ENCODE peak calls at places on chromosomes 13 and 19, in five cellular contexts. H, K, M, Z and W are unnamed samples.

GRCh38 chr19:11232555-11232954 is 6.9 kb upstream of the ANGPTL8 start:
- DNase-seq in H (no peak), K (no peak), M (no peak), Z (no peak), W (no peak)

GRCh38 chr19:29001006-29001921 is 211.7 kb downstream of the UQCRFS1 start:
- DNase-seq in H (no peak), K (no peak), M (no peak), Z (no peak), W (no peak)

GRCh38 chr19:5250127-5250659 is 90.4 kb downstream of the PTPRS start:
- DNase-seq in H (no peak), K (no peak), M (no peak), Z (no peak), W (no peak)

GRCh38 chr19:4744451-4745170 is 21.0 kb upstream of the DPP9 start:
- DNase-seq in H (peak; percentile 84), K (peak; percentile 94), M (no peak), Z (peak; percentile 89), W (peak; percentile 90)

GRCh38 chr19:11697284-11697855 is 41.4 kb downstream of the ZNF823 start:
- DNase-seq in H (no peak), K (no peak), M (no peak), Z (no peak), W (no peak)

GRCh38 chr13:107964356-107964755 is 251.0 kb downstream of the LIG4 start:
- DNase-seq in H (no peak), K (no peak), M (no peak), Z (no peak), W (no peak)

GRCh38 chr19:43784251-43784980 is 3.6 kb upstream of the KCNN4 start:
- DNase-seq in H (peak; percentile 88), K (peak; percentile 87), M (no peak), Z (peak; percentile 77), W (peak; percentile 79)

GRCh38 chr19:49294401-49294800 is 30.6 kb downstream of the SLC6A16 start:
- DNase-seq in H (no peak), K (no peak), M (no peak), Z (no peak), W (no peak)

GRCh38 chr13:105991622-105992254 is 543.7 kb downstream of the EFNB2 start:
- DNase-seq in H (peak; percentile 100), K (peak; percentile 77), M (no peak), Z (peak; percentile 86), W (peak; percentile 100)

GRCh38 chr19:53906211-53907192 is 2.6 kb upstream of the CACNG7 start:
- DNase-seq in H (no peak), K (no peak), M (no peak), Z (no peak), W (no peak)

GRCh38 chr13:77697208-77698103 is at the start of gene SLAIN1:
- DNase-seq in H (no peak), K (peak; percentile 45), M (peak; percentile 81), Z (peak; percentile 2), W (no peak)

GRCh38 chr19:46270521-46271256 is 26.2 kb upstream of the HIF3A start:
- DNase-seq in H (no peak), K (no peak), M (no peak), Z (no peak), W (no peak)

GRCh38 chr13:92573467-92574057 is 653.0 kb upstream of the GPC6 start:
- DNase-seq in H (no peak), K (peak; percentile 33), M (no peak), Z (no peak), W (peak; percentile 21)

GRCh38 chr13:110642291-110642981 is 27.1 kb downstream of the NAXD start:
- DNase-seq in H (no peak), K (no peak), M (no peak), Z (no peak), W (no peak)

GRCh38 chr13:102993348-102993747 is 72.9 kb downstream of the SLC10A2 start:
- DNase-seq in H (no peak), K (no peak), M (no peak), Z (no peak), W (no peak)

GRCh38 chr19:5436101-5436947 is 18.9 kb upstream of the ZNRF4 start:
- DNase-seq in H (no peak), K (peak; percentile 95), M (no peak), Z (no peak), W (no peak)

GRCh38 chr19:45451181-45451849 is 16.5 kb upstream of the FOSB start:
- DNase-seq in H (peak; percentile 81), K (peak; percentile 89), M (peak; percentile 87), Z (peak; percentile 43), W (peak; percentile 85)

GRCh38 chr13:103203750-103204330 is 137.6 kb upstream of the SLC10A2 start:
- DNase-seq in H (no peak), K (no peak), M (no peak), Z (no peak), W (no peak)

GRCh38 chr13:103246581-103247200 is 180.5 kb upstream of the SLC10A2 start:
- DNase-seq in H (no peak), K (no peak), M (no peak), Z (no peak), W (peak; percentile 21)

GRCh38 chr13:95485045-95485517 is 67.4 kb upstream of the CLDN10 start:
- DNase-seq in H (peak; percentile 45), K (peak; percentile 58), M (no peak), Z (no peak), W (peak; percentile 73)

GRCh38 chr13:51222510-51223283 is 499 bp downstream of the FAM124A start:
- DNase-seq in H (no peak), K (peak; percentile 7), M (no peak), Z (no peak), W (no peak)

GRCh38 chr13:79392882-79393563 is 13.0 kb downstream of the RBM26 start:
- DNase-seq in H (peak; percentile 91), K (peak; percentile 92), M (no peak), Z (peak; percentile 29), W (peak; percentile 86)

GRCh38 chr19:45217193-45217956 is 27.8 kb downstream of the EXOC3L2 start:
- DNase-seq in H (no peak), K (peak; percentile 20), M (no peak), Z (no peak), W (no peak)

GRCh38 chr19:35843676-35844481 is 8.4 kb downstream of the NPHS1 start:
- DNase-seq in H (peak; percentile 3), K (no peak), M (no peak), Z (no peak), W (peak; percentile 6)

GRCh38 chr13:112748947-112749346 is 59.1 kb downstream of the ATP11A start:
- DNase-seq in H (no peak), K (peak; percentile 13), M (no peak), Z (no peak), W (no peak)

GRCh38 chr13:46565808-46566750 is 13.1 kb downstream of the LRCH1 start:
- DNase-seq in H (no peak), K (no peak), M (no peak), Z (no peak), W (no peak)

GRCh38 chr19:10636304-10636972 is 11.1 kb downstream of the SLC44A2 start:
- DNase-seq in H (no peak), K (no peak), M (no peak), Z (no peak), W (no peak)

GRCh38 chr13:44732503-44733098 is 156.5 kb upstream of the TSC22D1 start:
- DNase-seq in H (no peak), K (no peak), M (no peak), Z (no peak), W (no peak)

DNA sequence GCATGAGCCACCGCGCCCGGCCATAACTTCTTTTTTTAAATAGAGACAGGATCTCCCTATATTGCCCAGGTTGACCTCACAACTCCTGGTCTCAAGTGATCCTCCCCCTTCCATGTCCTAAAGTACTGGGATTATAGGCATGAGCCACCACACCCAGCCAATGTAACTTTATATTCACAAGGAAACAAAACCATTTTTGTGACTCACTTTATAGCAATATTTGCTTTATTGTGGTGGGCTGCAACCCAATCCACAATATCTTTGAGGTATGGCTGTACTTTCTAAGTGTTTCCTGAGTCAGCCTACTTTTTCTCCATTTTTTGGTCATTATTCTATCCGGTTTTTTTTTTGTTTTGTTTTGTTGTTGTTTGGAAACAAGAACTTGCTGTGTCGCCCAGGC is 7.9 kb upstream of the ZIM3 start:
- DNase-seq in H (no peak), K (no peak), M (no peak), Z (no peak), W (no peak)
- H3K4me3 ChIP-seq in H (no peak overlapping the region), K (no peak overlapping the region), M (no peak overlapping the region), Z (no peak overlapping the region), W (no peak overlapping the region)

GRCh38 chr19:57290970-57291369 is 10.7 kb downstream of the ZNF460 start:
- DNase-seq in H (no peak), K (no peak), M (no peak), Z (no peak), W (no peak)
- H3K4me3 ChIP-seq in H (no peak overlapping the region), K (no peak overlapping the region), M (no peak overlapping the region), Z (no peak overlapping the region), W (no peak overlapping the region)

GRCh38 chr19:1284293-1284978 is 1.2 kb upstream of the EFNA2 start:
- DNase-seq in H (no peak), K (no peak), M (peak; percentile 51), Z (no peak), W (no peak)

GRCh38 chr19:1286451-1286858 is 782 bp downstream of the EFNA2 start:
- DNase-seq in H (no peak), K (no peak), M (no peak), Z (no peak), W (no peak)

GRCh38 chr19:1286859-1287621 is 1.4 kb downstream of the EFNA2 start:
- DNase-seq in H (no peak), K (no peak), M (no peak), Z (no peak), W (no peak)

GRCh38 chr19:1284979-1285736 is 515 bp upstream of the EFNA2 start:
- DNase-seq in H (no peak), K (no peak), M (peak; percentile 64), Z (no peak), W (no peak)

GRCh38 chr19:1285737-1286360 is at the start of gene EFNA2:
- DNase-seq in H (no peak), K (no peak), M (no peak), Z (no peak), W (no peak)
- H3K4me3 ChIP-seq in H (no peak within 1 kb of the TSS), K (no peak within 1 kb of the TSS), M (peak within 1 kb of the TSS; percentile 39), Z (no peak within 1 kb of the TSS), W (no peak within 1 kb of the TSS)

GRCh38 chr19:13882841-13883240 is 5.9 kb downstream of the NANOS3 start:
- DNase-seq in H (no peak), K (no peak), M (no peak), Z (no peak), W (peak; percentile 40)

GRCh38 chr19:13881692-13882418 is 4.9 kb downstream of the NANOS3 start:
- DNase-seq in H (no peak), K (peak; percentile 73), M (peak; percentile 71), Z (no peak), W (no peak)

GRCh38 chr19:13882419-13882795 is 5.5 kb downstream of the NANOS3 start:
- DNase-seq in H (no peak), K (no peak), M (peak; percentile 65), Z (no peak), W (no peak)

GRCh38 chr19:13881231-13881691 is 4.3 kb downstream of the NANOS3 start:
- DNase-seq in H (no peak), K (peak; percentile 72), M (no peak), Z (no peak), W (no peak)

DNA sequence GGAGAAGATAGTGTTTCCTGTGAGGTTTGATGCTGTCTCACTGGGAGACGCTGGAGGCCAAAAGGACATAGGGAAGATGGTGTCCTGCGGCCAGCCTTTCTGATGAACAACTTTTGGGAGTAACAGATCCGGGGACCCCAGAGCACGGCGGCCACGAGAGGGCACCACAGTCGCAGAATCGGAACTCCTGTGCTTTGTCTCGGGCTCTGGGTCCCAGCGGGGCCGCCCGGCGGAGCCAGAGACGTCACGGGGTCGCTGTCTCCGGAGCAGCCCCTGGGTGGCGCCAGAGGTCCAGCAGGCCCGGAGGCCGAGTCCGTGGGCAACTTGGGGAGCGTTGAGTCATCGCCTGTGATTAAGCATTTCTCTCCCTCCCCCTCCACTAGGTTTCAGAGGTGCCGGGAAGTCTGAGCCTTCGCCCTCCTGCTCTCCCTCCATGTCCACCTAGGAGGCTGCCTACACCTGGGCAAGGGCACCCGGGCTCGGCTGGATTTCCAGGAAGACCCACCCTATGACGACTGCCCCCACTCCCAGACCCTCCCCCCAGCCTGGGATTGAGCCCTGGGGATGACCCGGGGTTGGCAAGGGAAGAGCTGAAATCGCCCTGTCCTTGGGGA is 3.2 kb downstream of the NANOS3 start:
- DNase-seq in H (peak; percentile 94), K (peak; percentile 89), M (peak; percentile 99), Z (peak; percentile 92), W (peak; percentile 92)
- H3K4me3 ChIP-seq in H (peak overlapping the region; percentile 15), K (no peak overlapping the region), M (peak overlapping the region; percentile 31), Z (peak overlapping the region; percentile 35), W (peak overlapping the region; percentile 2)